ENCODE peak calls at places on chromosomes 3 and 15, in four cellular contexts. E is left ventricle myocardium inferior; H is neuronal stem cell; X is activated T-helper 1 cell treated with anti-CD3 and anti-CD28 coated beads, Interleukin-12 subunit alpha, Interleukin-12 subunit beta, Interleukin-2, Interleukin-4 antibody, amounts not matched to agents 30 ng/mL and 10 ng/mL and 1 ng/mL, durations not matched to agents 14 hours and 24 hours and 36 hours. Y is an unnamed sample.
A peak's percentile ranks its signal among the peaks of the same experiment; 100 is the strongest.

GRCh38 chr3:31704651-31705179 is 172.0 kb downstream of the STT3B start:
- DNase-seq in E (no peak), H (no peak), X (no peak), Y (no peak)

GRCh38 chr3:113140876-113141275 is 70.5 kb upstream of the BOC start:
- DNase-seq in E (no peak), H (no peak), X (no peak), Y (no peak)

GRCh38 chr15:39282663-39283208 is 298.1 kb upstream of the THBS1 start:
- DNase-seq in E (no peak), H (no peak), X (no peak), Y (no peak)

GRCh38 chr3:184678317-184679055 is 33.4 kb downstream of the MAGEF1 start:
- DNase-seq in E (no peak), H (no peak), X (no peak), Y (no peak)

GRCh38 chr15:41850482-41851166 is 12.0 kb downstream of the PLA2G4B start:
- DNase-seq in E (no peak), H (no peak), X (no peak), Y (no peak)

GRCh38 chr3:100045696-100046095 is 68.6 kb downstream of the FILIP1L start:
- DNase-seq in E (peak; percentile 76), H (no peak), X (no peak), Y (peak; percentile 47)

GRCh38 chr3:66075281-66075680 is 36.6 kb upstream of the MAGI1 start:
- DNase-seq in E (no peak), H (no peak), X (no peak), Y (no peak)

GRCh38 chr3:50623840-50624474 is 7.0 kb downstream of the MAPKAPK3 start:
- DNase-seq in E (no peak), H (no peak), X (no peak), Y (no peak)

GRCh38 chr3:123069021-123069381 is 2.2 kb downstream of the PDIA5 start:
- DNase-seq in E (no peak), H (no peak), X (no peak), Y (no peak)

GRCh38 chr3:117997201-117998049 is 1037.2 kb downstream of the IGSF11 start:
- DNase-seq in E (peak; percentile 57), H (peak; percentile 87), X (peak; percentile 32), Y (peak; percentile 71)

GRCh38 chr15:67144609-67145306 is 79.4 kb downstream of the SMAD3 start:
- DNase-seq in E (no peak), H (no peak), X (peak; percentile 17), Y (no peak)

GRCh38 chr3:23811919-23812318 is 6.2 kb downstream of the UBE2E1 start:
- DNase-seq in E (no peak), H (no peak), X (no peak), Y (no peak)

Y was measured in tibial nerve.